ENCODE peak calls at places on chromosomes 11 and 22, in eight cellular contexts. J is heart right ventricle; A is NCI-H345; K is GM12865; D is stimulated activated CD4-positive, alpha-beta T cell treated with anti-CD3 and anti-CD28 coated beads, Interleukin-2, amount 100 ng/mL, for 24 hours; Q is HCEC 1CT; M is PC-9; I is Kasumi-1. P is an unnamed sample.

GRCh38 chr11:2649400-2649799 is 50.4 kb downstream of the KCNQ1OT1 start:
- DNase-seq in J (no peak), A (no peak), K (no peak), D (no peak), Q (no peak), M (no peak), I (no peak), P (no peak)

GRCh38 chr11:3123316-3123715 is 41.8 kb downstream of the OSBPL5 start:
- DNase-seq in J (peak; percentile 85), A (peak; percentile 88), K (no peak), D (no peak), Q (no peak), M (no peak), I (no peak), P (no peak)

GRCh38 chr11:133928628-133929059 is 28.1 kb downstream of the IGSF9B start:
- DNase-seq in J (no peak), A (peak; percentile 75), K (no peak), D (peak; percentile 64), Q (no peak), M (no peak), I (no peak), P (peak; percentile 39)

GRCh38 chr11:47387944-47388696 is 9.8 kb upstream of the SPI1 start:
- DNase-seq in J (no peak), A (no peak), K (no peak), D (no peak), Q (no peak), M (peak; percentile 11), I (peak; percentile 42), P (no peak)

GRCh38 chr22:49017769-49018330 is 809.8 kb downstream of the BRD1 start:
- DNase-seq in J (no peak), A (no peak), K (no peak), D (no peak), Q (no peak), M (no peak), I (no peak), P (no peak)

GRCh38 chr11:118746988-118747585 is 43.9 kb downstream of the DDX6 start:
- DNase-seq in J (no peak), A (no peak), K (peak; percentile 6), D (no peak), Q (peak; percentile 11), M (no peak), I (no peak), P (no peak)

GRCh38 chr11:104134760-104135159 is 29.2 kb downstream of the PDGFD start:
- DNase-seq in J (no peak), A (no peak), K (no peak), D (no peak), Q (peak; percentile 37), M (peak; percentile 67), I (no peak), P (no peak)

GRCh38 chr11:65486570-65487466 is 12.0 kb upstream of the MALAT1 start:
- DNase-seq in J (no peak), A (no peak), K (no peak), D (no peak), Q (no peak), M (no peak), I (no peak), P (no peak)

GRCh38 chr22:21941921-21942320 is 10.7 kb downstream of the PPM1F start:
- DNase-seq in J (no peak), A (no peak), K (no peak), D (no peak), Q (no peak), M (no peak), I (no peak), P (no peak)

GRCh38 chr11:23211221-23211620 is 350.9 kb upstream of the CCDC179 start:
- DNase-seq in J (no peak), A (no peak), K (no peak), D (no peak), Q (no peak), M (no peak), I (no peak), P (no peak)

GRCh38 chr11:94768602-94769511 is 701 bp downstream of the AMOTL1 start:
- DNase-seq in J (peak; percentile 65), A (peak; percentile 44), K (no peak), D (no peak), Q (peak; percentile 31), M (no peak), I (peak; percentile 41), P (no peak)

GRCh38 chr22:38298312-38299000 is 18.8 kb downstream of the CSNK1E start:
- DNase-seq in J (no peak), A (no peak), K (peak; percentile 54), D (peak; percentile 51), Q (peak; percentile 85), M (peak; percentile 100), I (peak; percentile 12), P (no peak)

GRCh38 chr11:132099692-132100091 is 729.3 kb downstream of the NTM start:
- DNase-seq in J (peak; percentile 21), A (no peak), K (peak; percentile 38), D (no peak), Q (no peak), M (no peak), I (peak; percentile 1), P (no peak)

GRCh38 chr22:47154621-47155081 is 392.2 kb downstream of the TBC1D22A start:
- DNase-seq in J (peak; percentile 69), A (no peak), K (no peak), D (no peak), Q (peak; percentile 26), M (no peak), I (no peak), P (no peak)

GRCh38 chr11:34364102-34364501 is 6.3 kb upstream of the ABTB2 start:
- DNase-seq in J (no peak), A (no peak), K (no peak), D (no peak), Q (no peak), M (peak; percentile 47), I (no peak), P (no peak)

GRCh38 chr11:128738942-128739341 is 45.1 kb downstream of the FLI1 start:
- DNase-seq in J (no peak), A (no peak), K (no peak), D (no peak), Q (no peak), M (no peak), I (no peak), P (no peak)

GRCh38 chr11:107898270-107898669 is 30.0 kb upstream of the RAB39A start:
- DNase-seq in J (no peak), A (no peak), K (peak; percentile 58), D (no peak), Q (peak; percentile 56), M (peak; percentile 58), I (peak; percentile 72), P (no peak)

GRCh38 chr11:44730775-44731174 is 4.0 kb downstream of the TSPAN18 start:
- DNase-seq in J (no peak), A (no peak), K (no peak), D (no peak), Q (no peak), M (no peak), I (no peak), P (no peak)

GRCh38 chr11:120057595-120058581 is 80.0 kb downstream of the TRIM29 start:
- DNase-seq in J (no peak), A (no peak), K (no peak), D (no peak), Q (no peak), M (no peak), I (no peak), P (no peak)

GRCh38 chr22:30605449-30606110 is 1.4 kb upstream of the TCN2 start:
- DNase-seq in J (peak; percentile 47), A (peak; percentile 26), K (peak; percentile 74), D (peak; percentile 50), Q (peak; percentile 58), M (no peak), I (peak; percentile 70), P (no peak)

GRCh38 chr11:102306048-102306575 is 11.2 kb upstream of the BIRC3 start:
- DNase-seq in J (no peak), A (peak; percentile 45), K (no peak), D (no peak), Q (no peak), M (peak; percentile 98), I (no peak), P (no peak)

GRCh38 chr11:889261-889660 is 21.3 kb downstream of the CHID1 start:
- DNase-seq in J (no peak), A (no peak), K (no peak), D (no peak), Q (no peak), M (no peak), I (no peak), P (no peak)

GRCh38 chr11:60130496-60130895 is 42.0 kb downstream of the MS4A2 start:
- DNase-seq in J (no peak), A (peak; percentile 3), K (peak; percentile 41), D (no peak), Q (no peak), M (peak; percentile 45), I (peak; percentile 70), P (no peak)

GRCh38 chr11:47333526-47333845 is 19.0 kb downstream of the MYBPC3 start:
- DNase-seq in J (no peak), A (no peak), K (no peak), D (no peak), Q (no peak), M (no peak), I (no peak), P (no peak)

GRCh38 chr11:133927690-133928627 is 28.8 kb downstream of the IGSF9B start:
- DNase-seq in J (peak; percentile 67), A (peak; percentile 87), K (peak; percentile 56), D (peak; percentile 73), Q (peak; percentile 43), M (no peak), I (peak; percentile 61), P (peak; percentile 18)

GRCh38 chr22:43154887-43155536 is 3.7 kb downstream of the TSPO start:
- DNase-seq in J (no peak), A (no peak), K (no peak), D (no peak), Q (no peak), M (no peak), I (no peak), P (no peak)

GRCh38 chr11:15805726-15806125 is 550.6 kb downstream of the SOX6 start:
- DNase-seq in J (no peak), A (peak; percentile 21), K (no peak), D (no peak), Q (no peak), M (no peak), I (no peak), P (peak; percentile 35)

GRCh38 chr11:16669799-16670415 is 68.5 kb upstream of the C11orf58 start:
- DNase-seq in J (no peak), A (no peak), K (no peak), D (no peak), Q (no peak), M (peak; percentile 82), I (no peak), P (no peak)